ENCODE peak calls at places on chromosomes 3 and 15, in seven cellular contexts. One of them, this sample, is unnamed.

GRCh38 chr3:188553569-188553968 is 399.6 kb downstream of the LPP start:
- DNase-seq in neural progenitor cell: no peak
- DNase-seq in activated naive CD8-positive, alpha-beta T cell treated with anti-CD3 and anti-CD28 coated beads for 36 hours: peak
- DNase-seq in kidney glomerular epithelial cell: no peak
- DNase-seq in Caco-2: no peak
- DNase-seq in PC-9: no peak
- DNase-seq in WTC11: no peak
- DNase-seq in this sample: no peak

GRCh38 chr3:34683851-34684250 is 885.4 kb downstream of the PDCD6IP start:
- DNase-seq in neural progenitor cell: peak
- DNase-seq in activated naive CD8-positive, alpha-beta T cell treated with anti-CD3 and anti-CD28 coated beads for 36 hours: peak
- DNase-seq in kidney glomerular epithelial cell: peak
- DNase-seq in Caco-2: peak
- DNase-seq in PC-9: no peak
- DNase-seq in WTC11: peak
- DNase-seq in this sample: peak

GRCh38 chr3:194740859-194741486 is 55.3 kb downstream of the FAM43A start:
- DNase-seq in neural progenitor cell: no peak
- DNase-seq in activated naive CD8-positive, alpha-beta T cell treated with anti-CD3 and anti-CD28 coated beads for 36 hours: no peak
- DNase-seq in kidney glomerular epithelial cell: peak
- DNase-seq in Caco-2: peak
- DNase-seq in PC-9: peak
- DNase-seq in WTC11: no peak
- DNase-seq in this sample: no peak

GRCh38 chr3:157832588-157832987 is 273.6 kb downstream of the SHOX2 start:
- DNase-seq in neural progenitor cell: no peak
- DNase-seq in activated naive CD8-positive, alpha-beta T cell treated with anti-CD3 and anti-CD28 coated beads for 36 hours: no peak
- DNase-seq in kidney glomerular epithelial cell: no peak
- DNase-seq in Caco-2: no peak
- DNase-seq in PC-9: no peak
- DNase-seq in WTC11: no peak
- DNase-seq in this sample: no peak

GRCh38 chr15:45704329-45705249 is 69.8 kb downstream of the SQOR start:
- DNase-seq in neural progenitor cell: peak
- DNase-seq in activated naive CD8-positive, alpha-beta T cell treated with anti-CD3 and anti-CD28 coated beads for 36 hours: peak
- DNase-seq in kidney glomerular epithelial cell: no peak
- DNase-seq in Caco-2: peak
- DNase-seq in PC-9: no peak
- DNase-seq in WTC11: peak
- DNase-seq in this sample: no peak

GRCh38 chr3:29338981-29339833 is 58.3 kb downstream of the RBMS3 start:
- DNase-seq in neural progenitor cell: no peak
- DNase-seq in activated naive CD8-positive, alpha-beta T cell treated with anti-CD3 and anti-CD28 coated beads for 36 hours: no peak
- DNase-seq in kidney glomerular epithelial cell: no peak
- DNase-seq in Caco-2: no peak
- DNase-seq in PC-9: no peak
- DNase-seq in WTC11: no peak
- DNase-seq in this sample: no peak

GRCh38 chr3:33787328-33788009 is 11.0 kb upstream of the PDCD6IP start:
- DNase-seq in neural progenitor cell: peak
- DNase-seq in activated naive CD8-positive, alpha-beta T cell treated with anti-CD3 and anti-CD28 coated beads for 36 hours: peak
- DNase-seq in kidney glomerular epithelial cell: peak
- DNase-seq in Caco-2: peak
- DNase-seq in PC-9: no peak
- DNase-seq in WTC11: peak
- DNase-seq in this sample: peak

GRCh38 chr15:44715797-44716334 is 4.5 kb downstream of the B2M start:
- DNase-seq in neural progenitor cell: no peak
- DNase-seq in activated naive CD8-positive, alpha-beta T cell treated with anti-CD3 and anti-CD28 coated beads for 36 hours: no peak
- DNase-seq in kidney glomerular epithelial cell: no peak
- DNase-seq in Caco-2: no peak
- DNase-seq in PC-9: no peak
- DNase-seq in WTC11: no peak
- DNase-seq in this sample: no peak

GRCh38 chr15:68479406-68479805 is 47.4 kb upstream of the ITGA11 start:
- DNase-seq in neural progenitor cell: no peak
- DNase-seq in activated naive CD8-positive, alpha-beta T cell treated with anti-CD3 and anti-CD28 coated beads for 36 hours: no peak
- DNase-seq in kidney glomerular epithelial cell: peak
- DNase-seq in Caco-2: no peak
- DNase-seq in PC-9: no peak
- DNase-seq in WTC11: no peak
- DNase-seq in this sample: no peak

GRCh38 chr3:107825556-107825955 is 265.3 kb downstream of the CD47 start:
- DNase-seq in neural progenitor cell: no peak
- DNase-seq in activated naive CD8-positive, alpha-beta T cell treated with anti-CD3 and anti-CD28 coated beads for 36 hours: no peak
- DNase-seq in kidney glomerular epithelial cell: no peak
- DNase-seq in Caco-2: no peak
- DNase-seq in PC-9: no peak
- DNase-seq in WTC11: no peak
- DNase-seq in this sample: no peak

GRCh38 chr3:45923755-45924154 is 19.5 kb upstream of the CXCR6 start:
- DNase-seq in neural progenitor cell: no peak
- DNase-seq in activated naive CD8-positive, alpha-beta T cell treated with anti-CD3 and anti-CD28 coated beads for 36 hours: no peak
- DNase-seq in kidney glomerular epithelial cell: peak
- DNase-seq in Caco-2: no peak
- DNase-seq in PC-9: peak
- DNase-seq in WTC11: no peak
- DNase-seq in this sample: no peak

GRCh38 chr3:21942328-21942727 is 191.3 kb upstream of the ZNF385D start:
- DNase-seq in neural progenitor cell: no peak
- DNase-seq in activated naive CD8-positive, alpha-beta T cell treated with anti-CD3 and anti-CD28 coated beads for 36 hours: no peak
- DNase-seq in kidney glomerular epithelial cell: no peak
- DNase-seq in Caco-2: no peak
- DNase-seq in PC-9: no peak
- DNase-seq in WTC11: no peak
- DNase-seq in this sample: no peak

GRCh38 chr15:69578792-69579587 is 126.4 kb downstream of the RPLP1 start:
- DNase-seq in neural progenitor cell: no peak
- DNase-seq in activated naive CD8-positive, alpha-beta T cell treated with anti-CD3 and anti-CD28 coated beads for 36 hours: no peak
- DNase-seq in kidney glomerular epithelial cell: peak
- DNase-seq in Caco-2: no peak
- DNase-seq in PC-9: peak
- DNase-seq in WTC11: no peak
- DNase-seq in this sample: no peak

GRCh38 chr3:70264122-70264780 is 48.2 kb downstream of the MDFIC2 start:
- DNase-seq in neural progenitor cell: no peak
- DNase-seq in activated naive CD8-positive, alpha-beta T cell treated with anti-CD3 and anti-CD28 coated beads for 36 hours: no peak
- DNase-seq in kidney glomerular epithelial cell: peak
- DNase-seq in Caco-2: peak
- DNase-seq in PC-9: no peak
- DNase-seq in WTC11: no peak
- DNase-seq in this sample: no peak

GRCh38 chr3:100040846-100041245 is 73.5 kb downstream of the FILIP1L start:
- DNase-seq in neural progenitor cell: no peak
- DNase-seq in activated naive CD8-positive, alpha-beta T cell treated with anti-CD3 and anti-CD28 coated beads for 36 hours: no peak
- DNase-seq in kidney glomerular epithelial cell: no peak
- DNase-seq in Caco-2: no peak
- DNase-seq in PC-9: no peak
- DNase-seq in WTC11: no peak
- DNase-seq in this sample: no peak

GRCh38 chr3:128345195-128345594 is 121.5 kb downstream of the DNAJB8 start:
- DNase-seq in neural progenitor cell: no peak
- DNase-seq in activated naive CD8-positive, alpha-beta T cell treated with anti-CD3 and anti-CD28 coated beads for 36 hours: no peak
- DNase-seq in kidney glomerular epithelial cell: no peak
- DNase-seq in Caco-2: no peak
- DNase-seq in PC-9: no peak
- DNase-seq in WTC11: no peak
- DNase-seq in this sample: no peak

GRCh38 chr15:29470794-29471193 is 201.2 kb upstream of the NSMCE3 start:
- DNase-seq in neural progenitor cell: no peak
- DNase-seq in activated naive CD8-positive, alpha-beta T cell treated with anti-CD3 and anti-CD28 coated beads for 36 hours: no peak
- DNase-seq in kidney glomerular epithelial cell: peak
- DNase-seq in Caco-2: no peak
- DNase-seq in PC-9: no peak
- DNase-seq in WTC11: no peak
- DNase-seq in this sample: no peak

GRCh38 chr15:31486906-31487695 is 160.5 kb downstream of the KLF13 start:
- DNase-seq in neural progenitor cell: no peak
- DNase-seq in activated naive CD8-positive, alpha-beta T cell treated with anti-CD3 and anti-CD28 coated beads for 36 hours: no peak
- DNase-seq in kidney glomerular epithelial cell: no peak
- DNase-seq in Caco-2: no peak
- DNase-seq in PC-9: no peak
- DNase-seq in WTC11: no peak
- DNase-seq in this sample: no peak

GRCh38 chr3:13079510-13079909 is 6.3 kb upstream of the IQSEC1 start:
- DNase-seq in neural progenitor cell: no peak
- DNase-seq in activated naive CD8-positive, alpha-beta T cell treated with anti-CD3 and anti-CD28 coated beads for 36 hours: no peak
- DNase-seq in kidney glomerular epithelial cell: no peak
- DNase-seq in Caco-2: no peak
- DNase-seq in PC-9: no peak
- DNase-seq in WTC11: no peak
- DNase-seq in this sample: no peak

GRCh38 chr15:36932070-36932469 is 168.3 kb downstream of the MEIS2 start:
- DNase-seq in neural progenitor cell: no peak
- DNase-seq in activated naive CD8-positive, alpha-beta T cell treated with anti-CD3 and anti-CD28 coated beads for 36 hours: no peak
- DNase-seq in kidney glomerular epithelial cell: no peak
- DNase-seq in Caco-2: no peak
- DNase-seq in PC-9: no peak
- DNase-seq in WTC11: no peak
- DNase-seq in this sample: no peak

GRCh38 chr3:37492977-37493471 is 318.6 kb upstream of the LRRFIP2 start:
- DNase-seq in neural progenitor cell: no peak
- DNase-seq in activated naive CD8-positive, alpha-beta T cell treated with anti-CD3 and anti-CD28 coated beads for 36 hours: peak
- DNase-seq in kidney glomerular epithelial cell: no peak
- DNase-seq in Caco-2: no peak
- DNase-seq in PC-9: no peak
- DNase-seq in WTC11: no peak
- DNase-seq in this sample: no peak

GRCh38 chr15:93063796-93064690 is 25.0 kb downstream of the RGMA start:
- DNase-seq in neural progenitor cell: no peak
- DNase-seq in activated naive CD8-positive, alpha-beta T cell treated with anti-CD3 and anti-CD28 coated beads for 36 hours: no peak
- DNase-seq in kidney glomerular epithelial cell: no peak
- DNase-seq in Caco-2: no peak
- DNase-seq in PC-9: no peak
- DNase-seq in WTC11: no peak
- DNase-seq in this sample: no peak

GRCh38 chr15:67108122-67108871 is 42.9 kb downstream of the SMAD3 start:
- DNase-seq in neural progenitor cell: no peak
- DNase-seq in activated naive CD8-positive, alpha-beta T cell treated with anti-CD3 and anti-CD28 coated beads for 36 hours: no peak
- DNase-seq in kidney glomerular epithelial cell: no peak
- DNase-seq in Caco-2: no peak
- DNase-seq in PC-9: no peak
- DNase-seq in WTC11: no peak
- DNase-seq in this sample: no peak

GRCh38 chr15:77527831-77528231 is 104.9 kb downstream of the LINGO1 start:
- DNase-seq in neural progenitor cell: no peak
- DNase-seq in activated naive CD8-positive, alpha-beta T cell treated with anti-CD3 and anti-CD28 coated beads for 36 hours: no peak
- DNase-seq in kidney glomerular epithelial cell: no peak
- DNase-seq in Caco-2: no peak
- DNase-seq in PC-9: no peak
- DNase-seq in WTC11: peak
- DNase-seq in this sample: no peak

GRCh38 chr3:141112686-141113255 is 61.6 kb downstream of the SPSB4 start:
- DNase-seq in neural progenitor cell: no peak
- DNase-seq in activated naive CD8-positive, alpha-beta T cell treated with anti-CD3 and anti-CD28 coated beads for 36 hours: no peak
- DNase-seq in kidney glomerular epithelial cell: no peak
- DNase-seq in Caco-2: no peak
- DNase-seq in PC-9: no peak
- DNase-seq in WTC11: no peak
- DNase-seq in this sample: no peak

GRCh38 chr15:40722934-40723333 is 28.0 kb downstream of the RAD51 start:
- DNase-seq in neural progenitor cell: no peak
- DNase-seq in activated naive CD8-positive, alpha-beta T cell treated with anti-CD3 and anti-CD28 coated beads for 36 hours: no peak
- DNase-seq in kidney glomerular epithelial cell: no peak
- DNase-seq in Caco-2: no peak
- DNase-seq in PC-9: no peak
- DNase-seq in WTC11: no peak
- DNase-seq in this sample: no peak

GRCh38 chr3:194715022-194715800 is 29.5 kb downstream of the FAM43A start:
- DNase-seq in neural progenitor cell: no peak
- DNase-seq in activated naive CD8-positive, alpha-beta T cell treated with anti-CD3 and anti-CD28 coated beads for 36 hours: no peak
- DNase-seq in kidney glomerular epithelial cell: no peak
- DNase-seq in Caco-2: no peak
- DNase-seq in PC-9: peak
- DNase-seq in WTC11: no peak
- DNase-seq in this sample: no peak

GRCh38 chr3:64667887-64668581 is 19.8 kb downstream of the ADAMTS9 start:
- DNase-seq in neural progenitor cell: no peak
- DNase-seq in activated naive CD8-positive, alpha-beta T cell treated with anti-CD3 and anti-CD28 coated beads for 36 hours: no peak
- DNase-seq in kidney glomerular epithelial cell: no peak
- DNase-seq in Caco-2: no peak
- DNase-seq in PC-9: no peak
- DNase-seq in WTC11: no peak
- DNase-seq in this sample: no peak

GRCh38 chr3:12988728-12989454 is 84.3 kb downstream of the IQSEC1 start:
- DNase-seq in neural progenitor cell: no peak
- DNase-seq in activated naive CD8-positive, alpha-beta T cell treated with anti-CD3 and anti-CD28 coated beads for 36 hours: no peak
- DNase-seq in kidney glomerular epithelial cell: no peak
- DNase-seq in Caco-2: no peak
- DNase-seq in PC-9: no peak
- DNase-seq in WTC11: no peak
- DNase-seq in this sample: no peak

GRCh38 chr15:37094542-37095196 is 5.7 kb downstream of the MEIS2 start:
- DNase-seq in neural progenitor cell: no peak
- DNase-seq in activated naive CD8-positive, alpha-beta T cell treated with anti-CD3 and anti-CD28 coated beads for 36 hours: no peak
- DNase-seq in kidney glomerular epithelial cell: peak
- DNase-seq in Caco-2: no peak
- DNase-seq in PC-9: no peak
- DNase-seq in WTC11: no peak
- DNase-seq in this sample: no peak

GRCh38 chr3:99875573-99875924 is 57.9 kb downstream of the CMSS1 start:
- DNase-seq in neural progenitor cell: peak
- DNase-seq in activated naive CD8-positive, alpha-beta T cell treated with anti-CD3 and anti-CD28 coated beads for 36 hours: no peak
- DNase-seq in kidney glomerular epithelial cell: peak
- DNase-seq in Caco-2: no peak
- DNase-seq in PC-9: peak
- DNase-seq in WTC11: no peak
- DNase-seq in this sample: no peak

GRCh38 chr3:39664931-39665330 is 144.5 kb upstream of the MYRIP start:
- DNase-seq in neural progenitor cell: no peak
- DNase-seq in activated naive CD8-positive, alpha-beta T cell treated with anti-CD3 and anti-CD28 coated beads for 36 hours: no peak
- DNase-seq in kidney glomerular epithelial cell: no peak
- DNase-seq in Caco-2: no peak
- DNase-seq in PC-9: no peak
- DNase-seq in WTC11: no peak
- DNase-seq in this sample: no peak

GRCh38 chr3:107910713-107911259 is 180.0 kb downstream of the CD47 start:
- DNase-seq in neural progenitor cell: no peak
- DNase-seq in activated naive CD8-positive, alpha-beta T cell treated with anti-CD3 and anti-CD28 coated beads for 36 hours: peak
- DNase-seq in kidney glomerular epithelial cell: no peak
- DNase-seq in Caco-2: no peak
- DNase-seq in PC-9: no peak
- DNase-seq in WTC11: no peak
- DNase-seq in this sample: no peak

This sample was measured in head of caudate nucleus.